ENCODE peak calls at places on chromosomes 6 and 20, in nine cellular contexts. F, Q, C, N, L, U, B, E and D are unnamed samples.
A peak's percentile ranks its signal among the peaks of the same experiment; 100 is the strongest.

GRCh38 chr6:16769986-16770376 is 8.7 kb upstream of the ATXN1 start:
- DNase-seq in F (no peak), Q (no peak), C (peak; percentile 40), N (no peak), L (no peak), U (peak; percentile 74), B (no peak), E (no peak), D (no peak)

GRCh38 chr20:47310729-47311128 is 45.8 kb downstream of the ZMYND8 start:
- DNase-seq in F (no peak), Q (no peak), C (peak; percentile 14), N (no peak), L (no peak), U (no peak), B (no peak), E (no peak), D (no peak)

GRCh38 chr20:62811720-62812119 is 5.1 kb upstream of the COL9A3 start:
- DNase-seq in F (no peak), Q (no peak), C (no peak), N (no peak), L (no peak), U (no peak), B (no peak), E (no peak), D (no peak)

GRCh38 chr6:6277418-6277817 is 43.0 kb downstream of the F13A1 start:
- DNase-seq in F (no peak), Q (no peak), C (peak; percentile 73), N (no peak), L (no peak), U (no peak), B (no peak), E (no peak), D (no peak)

GRCh38 chr6:71226151-71226550 is 62.5 kb upstream of the OGFRL1 start:
- DNase-seq in F (no peak), Q (no peak), C (no peak), N (no peak), L (no peak), U (no peak), B (no peak), E (no peak), D (no peak)

GRCh38 chr6:110310861-110311446 is 47.2 kb downstream of the METTL24 start:
- DNase-seq in F (no peak), Q (no peak), C (no peak), N (no peak), L (no peak), U (no peak), B (no peak), E (no peak), D (no peak)

GRCh38 chr6:28090902-28091586 is 10.7 kb downstream of the ZNF165 start:
- DNase-seq in F (no peak), Q (no peak), C (no peak), N (no peak), L (no peak), U (no peak), B (no peak), E (no peak), D (no peak)

GRCh38 chr6:139373928-139374356 is 506 bp downstream of the CITED2 start:
- DNase-seq in F (peak; percentile 46), Q (peak; percentile 57), C (no peak), N (no peak), L (no peak), U (no peak), B (no peak), E (no peak), D (no peak)

GRCh38 chr20:61526907-61527306 is 274.8 kb downstream of the CDH4 start:
- DNase-seq in F (no peak), Q (no peak), C (no peak), N (no peak), L (no peak), U (no peak), B (peak; percentile 7), E (no peak), D (no peak)

GRCh38 chr6:53692172-53692571 is 26.6 kb upstream of the KLHL31 start:
- DNase-seq in F (no peak), Q (no peak), C (no peak), N (no peak), L (no peak), U (no peak), B (no peak), E (no peak), D (no peak)

GRCh38 chr20:34475979-34476736 is 40.1 kb upstream of the DYNLRB1 start:
- DNase-seq in F (peak; percentile 75), Q (peak; percentile 49), C (peak; percentile 21), N (peak; percentile 43), L (peak; percentile 52), U (peak; percentile 44), B (peak; percentile 87), E (peak; percentile 48), D (no peak)

GRCh38 chr6:2876210-2877056 is 26.7 kb downstream of the SERPINB9 start:
- DNase-seq in F (peak; percentile 53), Q (peak; percentile 63), C (peak; percentile 85), N (no peak), L (no peak), U (peak; percentile 95), B (peak; percentile 89), E (peak; percentile 58), D (no peak)

GRCh38 chr20:45783656-45784294 is 7.9 kb downstream of the WFDC3 start:
- DNase-seq in F (no peak), Q (no peak), C (peak; percentile 59), N (no peak), L (no peak), U (peak; percentile 45), B (no peak), E (no peak), D (no peak)

GRCh38 chr6:160398674-160399271 is 50.6 kb downstream of the SLC22A3 start:
- DNase-seq in F (peak; percentile 42), Q (no peak), C (peak; percentile 74), N (no peak), L (peak; percentile 40), U (peak; percentile 49), B (no peak), E (no peak), D (no peak)

GRCh38 chr6:140168365-140168764 is 793.9 kb upstream of the CITED2 start:
- DNase-seq in F (no peak), Q (no peak), C (no peak), N (no peak), L (no peak), U (no peak), B (no peak), E (no peak), D (no peak)

DNA sequence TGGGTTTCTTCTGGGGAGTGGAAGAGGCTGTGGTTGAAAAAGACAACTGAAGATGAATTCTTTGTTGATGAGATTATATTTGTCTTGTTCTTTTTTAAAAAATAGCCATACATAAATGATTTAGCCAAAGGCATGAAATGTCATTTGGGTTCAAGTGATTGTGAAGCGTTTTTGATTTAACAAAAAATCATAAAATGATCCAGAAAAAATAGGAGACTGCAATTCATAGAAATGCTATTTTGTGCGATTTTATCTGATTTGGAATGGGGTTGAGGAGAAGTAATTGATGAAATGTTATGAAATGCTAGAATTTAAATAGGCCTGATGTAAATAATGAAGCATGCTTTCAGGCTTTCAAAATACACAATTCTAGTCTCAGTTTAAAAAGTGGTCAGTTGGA is 21.7 kb downstream of the PFDN4 start:
- DNase-seq in F (no peak), Q (no peak), C (no peak), N (no peak), L (no peak), U (no peak), B (no peak), E (no peak), D (no peak)
- TF ChIP-seq CTCF in F (no peak), Q (no peak), C (no peak), N (no peak), L (no peak), U (no peak), B (no peak), E (no peak), D (no peak)

DNA sequence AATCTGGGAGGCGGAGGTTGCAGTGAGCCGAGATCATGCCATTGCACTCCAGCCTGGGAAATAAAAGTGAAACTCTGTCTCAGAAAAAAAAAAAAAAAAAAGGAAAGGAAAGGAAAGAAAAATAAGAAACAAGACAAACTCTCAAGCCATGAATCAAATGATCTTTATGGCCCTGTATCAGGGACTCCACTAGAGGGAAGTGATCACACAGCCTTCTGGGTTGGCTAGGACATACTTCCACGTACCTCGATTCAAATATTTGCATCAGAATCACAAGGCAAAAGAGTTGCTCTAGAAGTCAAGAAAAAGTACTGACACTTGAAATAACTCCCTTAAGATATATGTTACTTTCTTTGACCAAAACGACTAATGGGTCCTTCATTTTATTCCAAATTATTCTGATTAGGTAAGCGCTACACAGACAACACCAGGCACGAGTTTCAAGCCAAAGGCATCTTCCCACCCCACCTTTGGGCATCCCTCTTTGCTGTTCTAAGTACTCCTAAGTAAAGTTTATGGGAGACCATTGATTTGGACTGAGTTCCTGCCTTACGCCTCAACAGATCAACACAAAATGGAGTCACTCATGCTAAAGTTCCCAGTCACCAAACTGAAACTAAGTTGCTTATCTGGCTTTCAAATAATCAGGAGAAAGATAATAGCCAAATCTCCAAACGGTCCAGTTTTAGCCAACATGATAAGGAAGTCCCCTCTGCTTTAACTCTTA is 77.5 kb upstream of the NT5E start:
- DNase-seq in F (peak; percentile 15), Q (no peak), C (no peak), N (no peak), L (peak; percentile 24), U (peak; percentile 32), B (no peak), E (no peak), D (no peak)
- TF ChIP-seq CTCF in F (peak; percentile 11), Q (no peak), C (peak; percentile 5), N (peak; percentile 21), L (no peak), U (peak; percentile 13), B (no peak), E (no peak), D (no peak)

GRCh38 chr6:118968416-118968815 is 33.5 kb upstream of the MCM9 start:
- DNase-seq in F (no peak), Q (no peak), C (peak; percentile 32), N (no peak), L (no peak), U (peak; percentile 56), B (no peak), E (peak; percentile 5), D (no peak)
- TF ChIP-seq CTCF in F (no peak), Q (peak; percentile 45), C (peak; percentile 21), N (no peak), L (no peak), U (no peak), B (no peak), E (peak; percentile 65), D (no peak)

GRCh38 chr6:150201791-150202329 is 59.0 kb downstream of the PPP1R14C start:
- DNase-seq in F (no peak), Q (no peak), C (no peak), N (no peak), L (no peak), U (no peak), B (no peak), E (no peak), D (no peak)

GRCh38 chr6:150201285-150201684 is 58.4 kb downstream of the PPP1R14C start:
- DNase-seq in F (no peak), Q (no peak), C (no peak), N (no peak), L (no peak), U (no peak), B (no peak), E (no peak), D (no peak)

GRCh38 chr6:150202404-150202803 is 59.6 kb downstream of the PPP1R14C start:
- DNase-seq in F (no peak), Q (no peak), C (peak; percentile 39), N (no peak), L (no peak), U (no peak), B (peak; percentile 66), E (no peak), D (no peak)

GRCh38 chr6:150199241-150199640 is 56.4 kb downstream of the PPP1R14C start:
- DNase-seq in F (no peak), Q (no peak), C (no peak), N (no peak), L (no peak), U (no peak), B (no peak), E (no peak), D (no peak)

GRCh38 chr6:150200428-150201105 is 57.7 kb downstream of the PPP1R14C start:
- DNase-seq in F (no peak), Q (no peak), C (peak; percentile 49), N (no peak), L (no peak), U (no peak), B (no peak), E (no peak), D (no peak)
- TF ChIP-seq CTCF in F (no peak), Q (no peak), C (no peak), N (no peak), L (no peak), U (no peak), B (no peak), E (no peak), D (no peak)